ENCODE peak calls at places on chromosome 3, in ten cellular contexts. R is posterior cingulate gyrus; D is activated effector memory CD4-positive, alpha-beta T cell treated with anti-CD3 and anti-CD28 coated beads, Interleukin-2, amount 50 U/mL, for 16 hours; K is CD4-positive, alpha-beta T cell; E is HuH-7; Q is NCI-H69; P is GM12892; S is ELR; C is T-helper 22 cell; G is Panc1. I is an unnamed sample.

GRCh38 chr3:136750209-136750921 is 1.8 kb downstream of the STAG1 start:
- DNase-seq in R (no peak), D (no peak), K (no peak), E (no peak), Q (peak), P (no peak), S (peak), C (no peak), G (no peak), I (no peak)

GRCh38 chr3:135393898-135394525 is 571.5 kb upstream of the PPP2R3A start:
- DNase-seq in R (no peak), D (no peak), K (no peak), E (no peak), Q (no peak), P (no peak), S (no peak), C (no peak), G (no peak), I (peak)

GRCh38 chr3:75138345-75138744 is 523.9 kb upstream of the CNTN3 start:
- DNase-seq in R (no peak), D (no peak), K (no peak), E (no peak), Q (no peak), P (no peak), S (no peak), C (no peak), G (no peak), I (no peak)

GRCh38 chr3:17151598-17152373 is 267.0 kb downstream of the PLCL2 start:
- DNase-seq in R (no peak), D (peak), K (peak), E (no peak), Q (no peak), P (peak), S (no peak), C (peak), G (no peak), I (no peak)

GRCh38 chr3:23303601-23304217 is 100.6 kb downstream of the UBE2E2 start:
- DNase-seq in R (no peak), D (no peak), K (no peak), E (no peak), Q (no peak), P (no peak), S (no peak), C (no peak), G (no peak), I (no peak)

GRCh38 chr3:86951343-86951742 is 39.6 kb downstream of the VGLL3 start:
- DNase-seq in R (no peak), D (no peak), K (no peak), E (no peak), Q (peak), P (no peak), S (peak), C (no peak), G (no peak), I (no peak)

GRCh38 chr3:106130384-106131084 is 261.7 kb upstream of the CBLB start:
- DNase-seq in R (no peak), D (no peak), K (no peak), E (no peak), Q (no peak), P (no peak), S (peak), C (no peak), G (no peak), I (peak)

GRCh38 chr3:120162400-120162799 is 68.2 kb upstream of the GSK3B start:
- DNase-seq in R (no peak), D (no peak), K (no peak), E (no peak), Q (no peak), P (no peak), S (peak), C (no peak), G (no peak), I (no peak)

GRCh38 chr3:43399034-43399433 is 112.7 kb downstream of the SNRK start:
- DNase-seq in R (no peak), D (no peak), K (no peak), E (no peak), Q (no peak), P (no peak), S (no peak), C (no peak), G (no peak), I (peak)

GRCh38 chr3:127406309-127407025 is 118.6 kb upstream of the PRR20G start:
- DNase-seq in R (peak), D (peak), K (no peak), E (peak), Q (no peak), P (no peak), S (peak), C (no peak), G (no peak), I (no peak)

GRCh38 chr3:141050913-141051632 is at the start of gene SPSB4:
- DNase-seq in R (peak), D (no peak), K (no peak), E (peak), Q (peak), P (no peak), S (peak), C (no peak), G (no peak), I (no peak)

GRCh38 chr3:110459021-110459420 is 612.6 kb upstream of the NECTIN3 start:
- DNase-seq in R (no peak), D (no peak), K (no peak), E (no peak), Q (peak), P (no peak), S (no peak), C (no peak), G (no peak), I (no peak)

GRCh38 chr3:901953-902778 is 190.7 kb upstream of the CNTN6 start:
- DNase-seq in R (no peak), D (no peak), K (no peak), E (peak), Q (peak), P (no peak), S (peak), C (no peak), G (no peak), I (no peak)

GRCh38 chr3:45631486-45631885 is 36.9 kb downstream of the LIMD1 start:
- DNase-seq in R (no peak), D (no peak), K (no peak), E (no peak), Q (no peak), P (no peak), S (no peak), C (no peak), G (no peak), I (no peak)

GRCh38 chr3:157127831-157128767 is 31.8 kb downstream of the CCNL1 start:
- DNase-seq in R (no peak), D (peak), K (peak), E (no peak), Q (no peak), P (no peak), S (peak), C (peak), G (no peak), I (peak)

GRCh38 chr3:157261000-157261399 is 101.1 kb upstream of the CCNL1 start:
- DNase-seq in R (no peak), D (no peak), K (no peak), E (no peak), Q (no peak), P (no peak), S (no peak), C (no peak), G (no peak), I (peak)

GRCh38 chr3:51967384-51968174 is at the start of gene PCBP4:
- DNase-seq in R (peak), D (peak), K (peak), E (peak), Q (peak), P (no peak), S (peak), C (peak), G (no peak), I (no peak)

GRCh38 chr3:9015250-9015649 is 52.0 kb upstream of the RAD18 start:
- DNase-seq in R (no peak), D (no peak), K (no peak), E (no peak), Q (no peak), P (no peak), S (no peak), C (no peak), G (no peak), I (no peak)

GRCh38 chr3:77682162-77682561 is 642.3 kb downstream of the ROBO2 start:
- DNase-seq in R (no peak), D (no peak), K (no peak), E (no peak), Q (peak), P (no peak), S (no peak), C (no peak), G (no peak), I (no peak)

GRCh38 chr3:154023148-154023547 is 98.0 kb upstream of the ARHGEF26 start:
- DNase-seq in R (no peak), D (no peak), K (no peak), E (peak), Q (peak), P (no peak), S (no peak), C (no peak), G (no peak), I (peak)

GRCh38 chr3:117526485-117527079 is 817.0 kb downstream of the TUSC7 start:
- DNase-seq in R (peak), D (no peak), K (no peak), E (no peak), Q (peak), P (no peak), S (peak), C (no peak), G (no peak), I (peak)

GRCh38 chr3:149765762-149766334 is 13.6 kb upstream of the COMMD2 start:
- DNase-seq in R (no peak), D (no peak), K (no peak), E (no peak), Q (peak), P (no peak), S (peak), C (no peak), G (no peak), I (peak)

GRCh38 chr3:194748229-194748628 is 62.5 kb downstream of the FAM43A start:
- DNase-seq in R (no peak), D (no peak), K (no peak), E (no peak), Q (no peak), P (no peak), S (no peak), C (no peak), G (no peak), I (no peak)

GRCh38 chr3:167733961-167734497 is 663 bp downstream of the PDCD10 start:
- DNase-seq in R (no peak), D (no peak), K (no peak), E (no peak), Q (peak), P (no peak), S (peak), C (no peak), G (no peak), I (no peak)

GRCh38 chr3:133472242-133472641 is 72.4 kb downstream of the BFSP2 start:
- DNase-seq in R (no peak), D (no peak), K (no peak), E (no peak), Q (no peak), P (no peak), S (peak), C (no peak), G (no peak), I (no peak)

GRCh38 chr3:28286595-28286994 is 45.2 kb downstream of the CMC1 start:
- DNase-seq in R (no peak), D (no peak), K (no peak), E (peak), Q (peak), P (no peak), S (peak), C (no peak), G (peak), I (peak)

GRCh38 chr3:127857270-127857801 is 35.0 kb upstream of the MGLL start:
- DNase-seq in R (no peak), D (no peak), K (no peak), E (no peak), Q (peak), P (no peak), S (no peak), C (no peak), G (no peak), I (no peak)

GRCh38 chr3:54427951-54428871 is 305.9 kb downstream of the CACNA2D3 start:
- DNase-seq in R (peak), D (peak), K (no peak), E (peak), Q (peak), P (peak), S (peak), C (no peak), G (peak), I (peak)

GRCh38 chr3:67000006-67000405 is 1.9 kb downstream of the KBTBD8 start:
- DNase-seq in R (no peak), D (no peak), K (no peak), E (no peak), Q (no peak), P (no peak), S (peak), C (no peak), G (no peak), I (no peak)

GRCh38 chr3:95289295-95289694 is 1226.4 kb downstream of the NSUN3 start:
- DNase-seq in R (no peak), D (no peak), K (no peak), E (no peak), Q (no peak), P (no peak), S (no peak), C (no peak), G (no peak), I (no peak)

GRCh38 chr3:143736651-143737050 is 111.6 kb downstream of the SLC9A9 start:
- DNase-seq in R (no peak), D (no peak), K (no peak), E (no peak), Q (peak), P (no peak), S (peak), C (no peak), G (no peak), I (no peak)

GRCh38 chr3:50154840-50155490 is at the start of gene SEMA3F:
- DNase-seq in R (peak), D (peak), K (peak), E (peak), Q (peak), P (peak), S (peak), C (peak), G (no peak), I (peak)

GRCh38 chr3:183129243-183129642 is 29.9 kb upstream of the MCCC1 start:
- DNase-seq in R (no peak), D (no peak), K (no peak), E (no peak), Q (no peak), P (no peak), S (peak), C (no peak), G (no peak), I (no peak)

GRCh38 chr3:23805881-23806321 is at the start of gene UBE2E1:
- DNase-seq in R (peak), D (peak), K (peak), E (peak), Q (peak), P (peak), S (peak), C (peak), G (no peak), I (peak)

GRCh38 chr3:115804722-115805121 is 181.4 kb downstream of the GAP43 start:
- DNase-seq in R (no peak), D (no peak), K (no peak), E (no peak), Q (no peak), P (no peak), S (peak), C (no peak), G (no peak), I (no peak)

I was measured in foreskin melanocyte.